ENCODE peak calls at places on chromosomes 4 and X, in five cellular contexts. One of them, this sample, is unnamed.

GRCh38 chr4:65665951-65666523 is 4.3 kb downstream of the EPHA5 start:
- DNase-seq in K562: no peak
- DNase-seq in dorsolateral prefrontal cortex: no peak
- DNase-seq in epithelial cell of esophagus: peak; percentile 59
- DNase-seq in mesothelial cell of epicardium: no peak
- DNase-seq in this sample: no peak

GRCh38 chrX:136121788-136122187 is 25.5 kb upstream of the FHL1 start:
- DNase-seq in epithelial cell of esophagus: no peak
- DNase-seq in dorsolateral prefrontal cortex: no peak
- DNase-seq in K562: no peak
- DNase-seq in mesothelial cell of epicardium: no peak
- DNase-seq in this sample: no peak

GRCh38 chr4:22485751-22486150 is 30.1 kb downstream of the ADGRA3 start:
- DNase-seq in K562: no peak
- DNase-seq in epithelial cell of esophagus: peak; percentile 57
- DNase-seq in mesothelial cell of epicardium: no peak
- DNase-seq in dorsolateral prefrontal cortex: no peak
- DNase-seq in this sample: no peak

GRCh38 chr4:6991771-6992557 is 51.2 kb upstream of the TADA2B start:
- DNase-seq in K562: no peak
- DNase-seq in dorsolateral prefrontal cortex: peak; percentile 56
- DNase-seq in mesothelial cell of epicardium: no peak
- DNase-seq in epithelial cell of esophagus: peak; percentile 93
- DNase-seq in this sample: no peak

GRCh38 chr4:11720292-11720691 is 291.6 kb upstream of the HS3ST1 start:
- DNase-seq in dorsolateral prefrontal cortex: no peak
- DNase-seq in epithelial cell of esophagus: peak; percentile 76
- DNase-seq in mesothelial cell of epicardium: no peak
- DNase-seq in K562: no peak
- DNase-seq in this sample: peak; percentile 40

GRCh38 chrX:41559662-41560061 is 112.5 kb downstream of the NYX start:
- DNase-seq in dorsolateral prefrontal cortex: no peak
- DNase-seq in mesothelial cell of epicardium: no peak
- DNase-seq in K562: peak; percentile 29
- DNase-seq in epithelial cell of esophagus: peak; percentile 1
- DNase-seq in this sample: no peak

GRCh38 chr4:67549123-67549522 is 3.8 kb upstream of the CENPC start:
- DNase-seq in dorsolateral prefrontal cortex: no peak
- DNase-seq in mesothelial cell of epicardium: no peak
- DNase-seq in K562: no peak
- DNase-seq in epithelial cell of esophagus: peak; percentile 71
- DNase-seq in this sample: no peak

GRCh38 chrX:13721819-13722527 is 12.4 kb downstream of the TRAPPC2 start:
- DNase-seq in dorsolateral prefrontal cortex: no peak
- DNase-seq in K562: no peak
- DNase-seq in mesothelial cell of epicardium: no peak
- DNase-seq in epithelial cell of esophagus: peak; percentile 36
- DNase-seq in this sample: no peak

GRCh38 chrX:41718481-41719245 is 5.3 kb upstream of the GPR82 start:
- DNase-seq in K562: no peak
- DNase-seq in epithelial cell of esophagus: no peak
- DNase-seq in mesothelial cell of epicardium: no peak
- DNase-seq in dorsolateral prefrontal cortex: no peak
- DNase-seq in this sample: no peak

GRCh38 chr4:56986192-56986591 is 7.5 kb downstream of the POLR2B start:
- DNase-seq in mesothelial cell of epicardium: no peak
- DNase-seq in dorsolateral prefrontal cortex: no peak
- DNase-seq in K562: no peak
- DNase-seq in epithelial cell of esophagus: no peak
- DNase-seq in this sample: no peak

GRCh38 chr4:40316333-40316781 is 18.8 kb upstream of the CHRNA9 start:
- DNase-seq in K562: no peak
- DNase-seq in epithelial cell of esophagus: peak; percentile 90
- DNase-seq in mesothelial cell of epicardium: no peak
- DNase-seq in dorsolateral prefrontal cortex: no peak
- DNase-seq in this sample: peak; percentile 5

GRCh38 chr4:185099940-185100339 is 43.1 kb upstream of the SLC25A4 start:
- DNase-seq in epithelial cell of esophagus: no peak
- DNase-seq in dorsolateral prefrontal cortex: no peak
- DNase-seq in mesothelial cell of epicardium: no peak
- DNase-seq in K562: no peak
- DNase-seq in this sample: no peak

GRCh38 chr4:71375494-71375893 is 36.7 kb downstream of the SLC4A4 start:
- DNase-seq in K562: no peak
- DNase-seq in dorsolateral prefrontal cortex: no peak
- DNase-seq in mesothelial cell of epicardium: no peak
- DNase-seq in epithelial cell of esophagus: no peak
- DNase-seq in this sample: no peak
- TF ChIP-seq CTCF in K562: no peak
- TF ChIP-seq CTCF in dorsolateral prefrontal cortex: no peak
- TF ChIP-seq CTCF in mesothelial cell of epicardium: no peak
- TF ChIP-seq CTCF in epithelial cell of esophagus: no peak
- TF ChIP-seq CTCF in this sample: no peak

GRCh38 chr4:137852326-137852725 is 320.0 kb upstream of the PCDH18 start:
- DNase-seq in K562: no peak
- DNase-seq in epithelial cell of esophagus: no peak
- DNase-seq in mesothelial cell of epicardium: no peak
- DNase-seq in dorsolateral prefrontal cortex: no peak
- DNase-seq in this sample: no peak

GRCh38 chr4:137853424-137853823 is 321.1 kb upstream of the PCDH18 start:
- DNase-seq in K562: peak; percentile 7
- DNase-seq in dorsolateral prefrontal cortex: no peak
- DNase-seq in mesothelial cell of epicardium: no peak
- DNase-seq in epithelial cell of esophagus: no peak
- DNase-seq in this sample: no peak

GRCh38 chr4:137851435-137851834 is 319.1 kb upstream of the PCDH18 start:
- DNase-seq in mesothelial cell of epicardium: no peak
- DNase-seq in epithelial cell of esophagus: no peak
- DNase-seq in dorsolateral prefrontal cortex: no peak
- DNase-seq in K562: no peak
- DNase-seq in this sample: no peak
- TF ChIP-seq CTCF in mesothelial cell of epicardium: no peak
- TF ChIP-seq CTCF in epithelial cell of esophagus: no peak
- TF ChIP-seq CTCF in dorsolateral prefrontal cortex: no peak
- TF ChIP-seq CTCF in K562: no peak
- TF ChIP-seq CTCF in this sample: no peak

GRCh38 chr4:81215936-81216335 is 914 bp upstream of the PRKG2 start:
- DNase-seq in mesothelial cell of epicardium: no peak
- DNase-seq in dorsolateral prefrontal cortex: no peak
- DNase-seq in K562: no peak
- DNase-seq in epithelial cell of esophagus: no peak
- DNase-seq in this sample: no peak
- TF ChIP-seq CTCF in mesothelial cell of epicardium: no peak
- TF ChIP-seq CTCF in dorsolateral prefrontal cortex: no peak
- TF ChIP-seq CTCF in K562: no peak
- TF ChIP-seq CTCF in epithelial cell of esophagus: no peak
- TF ChIP-seq CTCF in this sample: no peak

DNA sequence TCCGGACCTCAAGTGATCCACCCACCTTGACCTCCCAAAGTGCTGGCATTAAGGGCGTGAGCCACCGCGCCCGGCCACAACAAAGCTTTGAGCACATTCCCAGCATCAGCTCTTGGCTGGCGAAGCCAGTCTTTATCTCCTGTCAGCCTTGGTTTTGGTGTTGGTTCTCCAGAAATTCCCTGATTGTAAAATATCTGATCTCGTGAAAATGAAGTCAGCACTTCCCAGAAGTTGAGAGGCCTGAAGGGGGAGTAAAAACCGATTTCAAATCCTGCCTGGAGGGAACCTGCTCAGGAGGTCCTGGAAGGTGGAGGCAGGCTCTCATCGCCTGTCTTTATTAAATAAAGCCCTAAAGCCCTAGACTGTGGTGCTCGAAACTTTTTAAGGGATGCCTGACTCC is 33.6 kb downstream of the PTTG2 start:
- DNase-seq in dorsolateral prefrontal cortex: no peak
- DNase-seq in mesothelial cell of epicardium: no peak
- DNase-seq in epithelial cell of esophagus: no peak
- DNase-seq in K562: no peak
- DNase-seq in this sample: no peak
- TF ChIP-seq CTCF in dorsolateral prefrontal cortex: no peak
- TF ChIP-seq CTCF in mesothelial cell of epicardium: no peak
- TF ChIP-seq CTCF in epithelial cell of esophagus: no peak
- TF ChIP-seq CTCF in K562: no peak
- TF ChIP-seq CTCF in this sample: no peak

GRCh38 chr4:144179152-144179739 is 38.7 kb upstream of the GYPA start:
- DNase-seq in mesothelial cell of epicardium: no peak
- DNase-seq in dorsolateral prefrontal cortex: no peak
- DNase-seq in epithelial cell of esophagus: peak; percentile 50
- DNase-seq in K562: peak; percentile 17
- DNase-seq in this sample: no peak

GRCh38 chr4:144171697-144172096 is 31.2 kb upstream of the GYPA start:
- DNase-seq in K562: no peak
- DNase-seq in dorsolateral prefrontal cortex: no peak
- DNase-seq in epithelial cell of esophagus: no peak
- DNase-seq in mesothelial cell of epicardium: no peak
- DNase-seq in this sample: no peak

GRCh38 chr4:144176476-144176875 is 36.0 kb upstream of the GYPA start:
- DNase-seq in mesothelial cell of epicardium: no peak
- DNase-seq in dorsolateral prefrontal cortex: no peak
- DNase-seq in epithelial cell of esophagus: no peak
- DNase-seq in K562: no peak
- DNase-seq in this sample: no peak

GRCh38 chr4:144178414-144178813 is 37.9 kb upstream of the GYPA start:
- DNase-seq in epithelial cell of esophagus: no peak
- DNase-seq in K562: no peak
- DNase-seq in dorsolateral prefrontal cortex: no peak
- DNase-seq in mesothelial cell of epicardium: no peak
- DNase-seq in this sample: no peak

GRCh38 chr4:144174401-144175067 is 34.0 kb upstream of the GYPA start:
- DNase-seq in epithelial cell of esophagus: peak; percentile 75
- DNase-seq in mesothelial cell of epicardium: no peak
- DNase-seq in K562: peak; percentile 28
- DNase-seq in dorsolateral prefrontal cortex: no peak
- DNase-seq in this sample: peak; percentile 8
- TF ChIP-seq CTCF in epithelial cell of esophagus: peak; percentile 29
- TF ChIP-seq CTCF in mesothelial cell of epicardium: peak; percentile 72
- TF ChIP-seq CTCF in K562: peak; percentile 70
- TF ChIP-seq CTCF in dorsolateral prefrontal cortex: peak; percentile 63
- TF ChIP-seq CTCF in this sample: no peak

This sample was measured in Calu3.